ENCODE peak calls at places on chromosomes 4 and X, in six cellular contexts. C is H1, W is GM12878, V is GM12891, N is K562, B is HepG2. A is an unnamed sample.
A peak's percentile ranks its signal among the peaks of the same experiment; 100 is the strongest.

GRCh38 chr4:2150076-2150475 is 90.9 kb downstream of the NAT8L start:
- DNase-seq in N (no peak), B (no peak), W (no peak), V (no peak), C (no peak), A (no peak)

GRCh38 chrX:81202413-81202794 is 502 bp downstream of the SH3BGRL start:
- DNase-seq in C (no peak), B (no peak), V (no peak), N (no peak), W (no peak), A (no peak)

GRCh38 chrX:96569034-96569433 is 115.6 kb upstream of the DIAPH2 start:
- DNase-seq in B (no peak), N (no peak), W (no peak), C (no peak), V (no peak), A (no peak)

GRCh38 chr4:85132570-85132969 is 166.1 kb upstream of the WDFY3 start:
- DNase-seq in B (no peak), C (no peak), V (no peak), N (no peak), W (no peak), A (no peak)

GRCh38 chrX:12978205-12979010 is 3.5 kb downstream of the TMSB4X start:
- DNase-seq in W (no peak), N (peak; percentile 44), V (no peak), C (no peak), B (no peak), A (peak; percentile 35)

GRCh38 chrX:110082156-110082555 is 79.2 kb downstream of the TMEM164 start:
- DNase-seq in V (no peak), C (no peak), W (no peak), N (no peak), B (no peak), A (no peak)

GRCh38 chrX:2710041-2710471 is 19.0 kb downstream of the CD99 start:
- DNase-seq in V (no peak), N (no peak), C (no peak), W (no peak), B (no peak), A (no peak)

GRCh38 chr4:5798946-5799345 is 87.9 kb downstream of the EVC start:
- DNase-seq in W (no peak), V (no peak), N (no peak), C (no peak), B (no peak), A (no peak)

GRCh38 chr4:3418029-3418762 is 23.6 kb upstream of the HGFAC start:
- DNase-seq in W (no peak), N (peak; percentile 37), B (no peak), C (no peak), V (no peak), A (no peak)

DNA sequence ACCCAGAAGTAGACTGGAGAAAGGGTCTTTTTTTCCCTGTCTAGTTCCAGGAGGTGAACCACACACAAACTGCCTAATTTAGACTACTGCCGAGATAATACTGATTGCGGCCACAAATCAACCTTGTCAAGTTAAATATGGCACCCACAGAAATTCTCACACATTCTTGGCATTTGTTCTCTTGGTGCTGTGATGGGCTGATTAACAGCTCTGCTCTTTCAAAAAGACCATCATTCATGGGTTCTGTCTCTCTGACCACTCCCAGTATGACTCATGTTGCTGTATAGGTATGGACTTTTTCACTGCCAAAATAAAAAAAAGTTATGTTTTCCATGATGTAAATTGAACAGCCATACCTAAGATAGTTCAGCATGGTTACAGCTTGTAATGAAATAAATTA is 1003.5 kb upstream of the LCORL start:
- DNase-seq in V (no peak), N (no peak), W (no peak), B (no peak), C (no peak), A (no peak)
- TF ChIP-seq TAF1 in V (no peak), N (no peak), W (no peak), B (no peak), C (no peak), A (no peak)

GRCh38 chr4:40056722-40057539 is at the start of gene N4BP2:
- DNase-seq in V (peak; percentile 71), N (peak; percentile 85), B (peak; percentile 84), C (peak; percentile 86), W (peak; percentile 5), A (peak; percentile 65)
- TF ChIP-seq POLR2A in V (peak; percentile 40), N (peak; percentile 74), B (peak; percentile 60), C (peak; percentile 82), W (peak; percentile 80), A (peak; percentile 49)

GRCh38 chr4:121771869-121772268 is 6.9 kb upstream of the SMIM43 start:
- DNase-seq in W (no peak), N (no peak), V (no peak), B (no peak), C (no peak), A (no peak)
- TF ChIP-seq POLR2AphosphoS5 in W (no peak), N (no peak), V (no peak), B (no peak), C (no peak), A (no peak)

GRCh38 chr4:130336585-130337217 is 1240.7 kb downstream of the C4orf33 start:
- DNase-seq in W (no peak), C (no peak), B (peak; percentile 2), N (no peak), V (no peak), A (no peak)
- TF ChIP-seq TAF1 in W (no peak), C (no peak), B (no peak), N (no peak), V (no peak), A (no peak)

A was measured in GM12892.